ENCODE peak calls at places on chromosomes 2 and 18, in five cellular contexts. W is fibroblast of lung, H is posterior vena cava, E is A172, L is kidney epithelial cell. N is an unnamed sample.

GRCh38 chr18:76821875-76822509 is 365 bp upstream of the ZNF236 start:
- DNase-seq in W (peak), H (peak), E (peak), L (no peak), N (no peak)

GRCh38 chr2:127411609-127412370 is 6.4 kb upstream of the PROC start:
- DNase-seq in W (no peak), H (no peak), E (no peak), L (no peak), N (no peak)

GRCh38 chr2:25341031-25341727 is 546 bp downstream of the DNMT3A start:
- DNase-seq in W (no peak), H (no peak), E (no peak), L (no peak), N (no peak)

GRCh38 chr2:226888971-226889370 is 53.1 kb downstream of the RHBDD1 start:
- DNase-seq in W (no peak), H (no peak), E (no peak), L (no peak), N (no peak)

GRCh38 chr2:223044092-223044836 is 7.7 kb upstream of the KCNE4 start:
- DNase-seq in W (no peak), H (no peak), E (no peak), L (no peak), N (no peak)

GRCh38 chr2:133579295-133579694 is 11.0 kb upstream of the NCKAP5 start:
- DNase-seq in W (peak), H (no peak), E (peak), L (no peak), N (no peak)

GRCh38 chr18:24054130-24054529 is 39.6 kb downstream of the TTC39C start:
- DNase-seq in W (peak), H (no peak), E (peak), L (no peak), N (no peak)

GRCh38 chr2:194135463-194135862 is 1521.6 kb upstream of the SLC39A10 start:
- DNase-seq in W (no peak), H (no peak), E (no peak), L (no peak), N (no peak)

GRCh38 chr2:143688248-143688647 is 559.0 kb downstream of the ARHGAP15 start:
- DNase-seq in W (no peak), H (no peak), E (no peak), L (no peak), N (no peak)

GRCh38 chr2:200702646-200703118 is 109.0 kb upstream of the BZW1 start:
- DNase-seq in W (no peak), H (no peak), E (no peak), L (no peak), N (no peak)

GRCh38 chr2:146323564-146323963 is 1521.3 kb upstream of the ACVR2A start:
- DNase-seq in W (peak), H (no peak), E (no peak), L (no peak), N (no peak)

GRCh38 chr2:41321341-41321740 is 726.5 kb upstream of the PKDCC start:
- DNase-seq in W (no peak), H (no peak), E (no peak), L (no peak), N (no peak)

GRCh38 chr2:203988540-203989264 is 52.1 kb downstream of the ICOS start:
- DNase-seq in W (no peak), H (no peak), E (no peak), L (no peak), N (no peak)

GRCh38 chr2:40097691-40098376 is 318.8 kb upstream of the THUMPD2 start:
- DNase-seq in W (peak), H (no peak), E (peak), L (no peak), N (no peak)

GRCh38 chr18:40582105-40582504 is 1372.9 kb upstream of the PIK3C3 start:
- DNase-seq in W (no peak), H (no peak), E (no peak), L (no peak), N (no peak)

GRCh38 chr2:197265931-197266330 is 44.6 kb downstream of the ANKRD44 start:
- DNase-seq in W (no peak), H (no peak), E (no peak), L (no peak), N (no peak)

GRCh38 chr2:173148520-173148919 is 72.9 kb downstream of the MAP3K20 start:
- DNase-seq in W (no peak), H (no peak), E (peak), L (no peak), N (no peak)

GRCh38 chr2:31693882-31694281 is 113.1 kb upstream of the SRD5A2 start:
- DNase-seq in W (peak), H (no peak), E (no peak), L (no peak), N (no peak)

GRCh38 chr18:60191926-60192325 is 180.6 kb downstream of the MC4R start:
- DNase-seq in W (no peak), H (no peak), E (no peak), L (no peak), N (no peak)

GRCh38 chr2:94986392-94986963 is 39.0 kb upstream of the MAL start:
- DNase-seq in W (peak), H (peak), E (peak), L (no peak), N (peak)